ENCODE peak calls at places on chromosomes 1 and 21, in seven cellular contexts. I, D, E, F, R, O and V are unnamed samples.

GRCh38 chr1:208631057-208631456 is 386.9 kb upstream of the PLXNA2 start:
- DNase-seq in D (no peak), O (no peak), E (no peak), F (no peak), I (no peak), R (no peak), V (no peak)

GRCh38 chr1:221328371-221328770 is 413.5 kb downstream of the DUSP10 start:
- DNase-seq in R (no peak), F (no peak), D (no peak), O (no peak), I (no peak), E (no peak), V (no peak)

GRCh38 chr1:110007458-110007857 is 22.9 kb downstream of the AHCYL1 start:
- DNase-seq in F (no peak), I (no peak), D (no peak), R (no peak), O (no peak), E (no peak), V (no peak)

GRCh38 chr21:36419241-36419640 is 34.0 kb downstream of the CHAF1B start:
- DNase-seq in D (no peak), R (no peak), E (no peak), F (no peak), I (no peak), O (no peak), V (no peak)

GRCh38 chr1:55049914-55050278 is 10.5 kb downstream of the PCSK9 start:
- DNase-seq in O (no peak), R (peak), D (no peak), I (peak), F (no peak), E (no peak), V (peak)

GRCh38 chr1:60583696-60584095 is 498.7 kb upstream of the NFIA start:
- DNase-seq in E (no peak), I (no peak), O (no peak), F (no peak), D (no peak), R (no peak), V (no peak)

GRCh38 chr21:15138475-15138874 is 73.7 kb upstream of the NRIP1 start:
- DNase-seq in E (no peak), D (no peak), I (no peak), F (no peak), O (no peak), R (no peak), V (no peak)

GRCh38 chr1:56675763-56676162 is 30.6 kb downstream of the PRKAA2 start:
- DNase-seq in I (no peak), E (no peak), F (no peak), D (no peak), R (no peak), O (no peak), V (no peak)

GRCh38 chr21:34948157-34948556 is 100.9 kb downstream of the RUNX1 start:
- DNase-seq in F (no peak), D (no peak), I (no peak), R (no peak), E (no peak), O (no peak), V (no peak)

GRCh38 chr1:206911064-206911663 is 10.6 kb downstream of the FCMR start:
- DNase-seq in I (peak), F (no peak), O (peak), D (peak), R (no peak), E (no peak), V (peak)

GRCh38 chr1:186605762-186606350 is 74.4 kb downstream of the PTGS2 start:
- DNase-seq in D (no peak), I (peak), O (peak), E (no peak), R (peak), F (peak), V (peak)

DNA sequence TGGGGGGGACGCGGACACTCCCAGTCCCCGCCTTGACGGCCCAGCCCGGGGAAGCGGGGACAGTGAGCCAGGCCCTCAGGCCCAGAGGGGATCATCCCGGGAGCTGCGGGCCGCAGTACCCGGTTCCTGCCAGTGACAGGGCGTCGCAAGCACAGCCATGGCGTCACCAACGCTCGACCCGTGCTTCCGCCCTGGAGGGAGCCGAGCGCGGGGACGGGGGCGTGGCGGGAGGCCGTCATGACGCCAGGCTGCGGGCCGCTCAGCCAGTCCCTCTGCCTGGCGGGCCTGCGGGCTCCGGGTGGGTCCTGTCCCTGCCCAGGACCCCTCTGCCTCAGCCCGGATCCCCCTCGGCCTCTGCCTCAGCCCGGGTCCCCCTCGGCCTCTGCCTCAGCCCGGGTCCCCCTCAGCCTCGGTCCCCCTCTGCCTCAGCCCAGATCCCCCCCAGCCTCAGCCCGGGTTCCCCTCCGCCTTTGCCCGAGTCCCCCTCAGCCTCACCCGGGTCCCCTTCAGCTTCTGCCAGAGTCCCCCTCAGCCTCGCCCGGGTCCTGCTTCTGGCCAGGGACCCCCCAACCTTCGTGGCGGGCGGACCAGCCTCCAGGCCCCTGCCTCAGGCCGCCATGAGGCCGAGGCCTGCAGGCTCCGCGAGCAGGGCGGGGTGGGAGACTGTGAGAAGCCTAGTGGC is 2.3 kb upstream of the SLC2A5 start:
- DNase-seq in O (no peak), R (no peak), D (no peak), E (no peak), F (no peak), I (no peak), V (no peak)
- H3K4me3 ChIP-seq in O (no peak), R (no peak), D (no peak), E (no peak), F (no peak), I (no peak), V (no peak)

GRCh38 chr1:232766224-232766890 is 38.9 kb upstream of the MAP10 start:
- DNase-seq in I (peak), D (no peak), R (no peak), E (no peak), O (no peak), F (no peak), V (no peak)
- H3K27ac ChIP-seq in I (no peak), D (peak), R (no peak), E (peak), O (no peak), F (no peak), V (no peak)

GRCh38 chr1:85602536-85602935 is 22.0 kb downstream of the CCN1 start:
- DNase-seq in F (no peak), R (no peak), E (no peak), D (no peak), I (no peak), O (no peak), V (no peak)
- TF ChIP-seq CTCF in F (no peak), R (no peak), E (no peak), D (no peak), I (no peak), O (no peak), V (no peak)

DNA sequence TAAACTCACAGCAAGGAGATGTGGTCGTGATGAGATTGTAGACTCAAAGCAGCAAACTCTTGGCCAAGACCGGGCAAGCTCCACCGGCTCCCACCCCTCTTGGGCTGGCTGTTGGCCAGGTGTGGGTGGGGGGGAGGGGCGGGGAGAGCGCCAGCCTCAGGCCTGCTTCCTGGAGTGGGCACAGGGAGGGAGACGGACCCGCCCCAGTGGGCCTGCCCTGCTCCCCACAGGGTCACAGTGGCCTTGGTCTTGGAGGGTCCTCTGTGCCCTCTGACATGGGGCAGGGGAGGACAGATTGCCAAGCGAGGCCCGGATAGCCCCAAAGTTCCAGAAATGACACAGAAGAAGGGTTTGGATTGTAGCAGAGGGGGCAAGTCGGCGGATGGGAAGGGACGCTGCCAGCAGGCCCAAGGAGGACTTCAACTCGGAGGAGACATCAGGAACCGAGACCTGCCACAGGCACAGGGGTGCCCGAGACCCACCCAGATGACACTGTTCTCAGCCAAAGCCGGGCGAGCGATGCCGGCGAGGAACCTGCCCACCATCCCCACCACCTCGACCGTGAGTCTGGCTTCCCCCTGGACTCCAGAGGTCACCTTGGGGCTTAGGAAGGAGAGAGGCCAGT is 85.4 kb upstream of the ACTRT2 start:
- DNase-seq in E (no peak), D (no peak), O (no peak), R (no peak), I (no peak), F (no peak), V (no peak)
- H3K4me3 ChIP-seq in E (no peak), D (no peak), O (no peak), R (no peak), I (no peak), F (no peak), V (no peak)

GRCh38 chr1:220219136-220219442 is 53.2 kb downstream of the RAB3GAP2 start:
- DNase-seq in E (no peak), O (no peak), D (no peak), R (no peak), F (no peak), I (no peak), V (no peak)
- H3K27ac ChIP-seq in E (no peak), O (no peak), D (no peak), R (no peak), F (no peak), I (no peak), V (peak)

GRCh38 chr1:236147521-236148470 is 5.5 kb downstream of the GPR137B start:
- DNase-seq in O (no peak), R (no peak), I (no peak), E (no peak), F (no peak), D (no peak), V (no peak)
- TF ChIP-seq CTCF in O (no peak), R (no peak), I (no peak), E (no peak), F (no peak), D (no peak), V (no peak)

DNA sequence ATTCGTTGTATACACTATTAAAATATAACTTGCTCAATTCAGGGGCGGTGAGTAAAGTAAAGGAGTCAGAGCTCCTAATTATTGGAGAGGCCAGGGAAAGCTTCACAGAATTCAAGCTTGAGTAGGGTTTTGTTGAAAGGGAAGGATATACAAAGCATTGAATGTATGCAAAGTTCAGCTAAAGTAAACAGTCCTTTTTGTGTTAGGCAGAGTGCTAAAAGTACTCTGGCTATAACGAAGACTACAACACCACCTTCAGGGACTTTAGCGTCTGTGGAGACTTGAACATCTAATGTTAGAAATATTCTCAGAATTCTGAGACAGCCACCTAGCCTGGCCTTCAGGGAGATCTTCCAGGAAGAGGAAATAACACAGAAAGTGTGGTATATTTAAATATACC is 1.1 kb downstream of the FALEC start:
- DNase-seq in E (no peak), R (no peak), O (no peak), D (no peak), I (no peak), F (no peak), V (no peak)
- H3K4me3 ChIP-seq in E (peak), R (peak), O (peak), D (peak), I (peak), F (peak), V (peak)